ENCODE peak calls at places on chromosomes 4 and X, in eight cellular contexts. G is A549, H is heart left ventricle, Y is right lobe of liver, Z is tibial nerve, K is adrenal gland, L is IMR-90, U is spleen. E is an unnamed sample.

GRCh38 chr4:40247350-40247749 is 50.5 kb downstream of the RHOH start:
- DNase-seq in Z (no peak), U (peak; percentile 89), L (no peak), Y (no peak), K (no peak), H (no peak), G (no peak), E (no peak)

GRCh38 chrX:47191806-47192401 is 1.7 kb upstream of the UBA1 start:
- DNase-seq in Y (no peak), H (no peak), K (no peak), U (peak; percentile 74), G (no peak), Z (no peak), L (no peak), E (no peak)

GRCh38 chrX:116009871-116010710 is 160.5 kb upstream of the AGTR2 start:
- DNase-seq in G (no peak), U (peak; percentile 56), Z (no peak), L (no peak), Y (peak; percentile 59), K (peak; percentile 47), H (peak; percentile 16), E (peak; percentile 56)

GRCh38 chrX:15170927-15171326 is 99.0 kb downstream of the ASB9 start:
- DNase-seq in L (no peak), K (no peak), Y (no peak), G (no peak), H (no peak), Z (no peak), U (no peak), E (no peak)

GRCh38 chr4:152968806-152969394 is 32.8 kb downstream of the FHDC1 start:
- DNase-seq in Y (no peak), U (no peak), G (no peak), K (no peak), L (peak; percentile 39), Z (no peak), H (no peak), E (no peak)

GRCh38 chr4:118270492-118270891 is 82.3 kb downstream of the PRSS12 start:
- DNase-seq in H (no peak), L (peak; percentile 66), G (peak; percentile 43), U (no peak), K (no peak), Y (no peak), Z (no peak), E (no peak)

GRCh38 chrX:56788229-56788628 is 59.2 kb downstream of the NBDY start:
- DNase-seq in G (no peak), Y (peak; percentile 5), Z (no peak), L (peak; percentile 26), K (no peak), U (peak; percentile 71), H (no peak), E (no peak)

GRCh38 chr4:139454111-139454600 is at the start of gene RAB33B:
- DNase-seq in U (no peak), Z (peak; percentile 85), L (peak; percentile 86), Y (no peak), K (no peak), G (no peak), H (no peak), E (no peak)

GRCh38 chr4:115126487-115126886 is 13.1 kb upstream of the NDST4 start:
- DNase-seq in G (no peak), Y (no peak), Z (no peak), L (no peak), H (no peak), K (no peak), U (no peak), E (peak; percentile 40)

GRCh38 chr4:128322986-128323385 is 35.4 kb upstream of the PGRMC2 start:
- DNase-seq in Y (no peak), L (peak; percentile 89), H (no peak), G (peak; percentile 75), K (no peak), U (no peak), Z (no peak), E (no peak)

GRCh38 chrX:68694429-68695205 is 47.2 kb downstream of the STARD8 start:
- DNase-seq in G (no peak), K (no peak), Z (no peak), L (no peak), U (no peak), Y (no peak), H (no peak), E (no peak)

DNA sequence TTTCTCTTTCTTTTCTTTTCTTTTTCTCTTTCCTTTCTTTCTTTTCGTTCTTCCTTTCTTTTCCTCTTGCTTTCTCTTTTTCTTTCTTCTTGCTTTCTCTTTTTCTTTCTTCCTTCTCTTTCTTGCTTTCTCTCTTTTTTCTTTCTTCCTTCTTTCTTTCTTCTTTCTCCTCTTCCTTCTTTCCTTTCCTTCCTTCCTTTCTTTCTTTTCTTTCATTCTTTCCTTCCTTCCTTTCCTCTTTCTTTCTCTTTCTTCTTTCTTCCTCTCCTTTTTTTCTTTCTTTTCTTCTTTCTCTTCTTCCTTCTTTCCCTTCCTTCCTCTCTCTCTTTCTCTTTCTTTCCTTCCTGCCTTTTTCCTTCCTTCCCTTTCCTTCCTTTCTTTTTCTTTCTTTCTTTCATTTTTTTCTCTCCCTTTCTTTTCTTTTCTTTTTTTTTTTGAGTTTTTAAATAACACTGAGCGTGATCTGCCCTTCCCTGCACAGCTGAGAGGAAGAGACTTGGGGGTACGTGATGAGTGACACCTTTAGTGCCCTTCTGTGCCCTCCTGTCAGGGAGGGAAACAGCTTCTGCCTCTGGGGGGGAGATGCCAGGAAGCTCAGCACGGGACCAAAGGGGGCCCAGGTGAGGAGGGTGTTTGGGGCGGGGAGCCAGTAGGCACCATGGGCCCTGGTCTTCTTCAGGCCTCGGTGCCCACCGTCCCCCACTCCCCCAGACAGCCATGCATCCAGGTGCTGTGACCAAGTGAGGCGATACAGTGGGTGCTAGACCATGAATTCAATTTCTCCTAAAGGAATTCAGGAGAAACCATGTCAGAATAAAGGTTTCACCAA is 36.6 kb upstream of the CDKN2AIP start:
- DNase-seq in U (no peak), L (no peak), K (no peak), G (no peak), Z (no peak), H (no peak), Y (no peak), E (no peak)
- H3K4me3 ChIP-seq in U (peak overlapping the region; percentile 70), L (peak overlapping the region; percentile 50), K (no peak overlapping the region), G (peak overlapping the region; percentile 43), Z (no peak overlapping the region), H (peak overlapping the region; percentile 57), Y (peak overlapping the region; percentile 25), E (no peak overlapping the region)

GRCh38 chr4:1982124-1983052 is 26.4 kb downstream of the NELFA start:
- DNase-seq in G (peak; percentile 17), K (no peak), Y (no peak), Z (no peak), U (peak; percentile 41), H (no peak), L (no peak), E (no peak)
- TF ChIP-seq POLR2A in G (no peak), K (no peak), Y (no peak), Z (no peak), U (no peak), H (no peak), L (no peak), E (no peak)

GRCh38 chr4:87426865-87427517 is 4.6 kb downstream of the NUDT9 start:
- DNase-seq in Z (no peak), Y (no peak), U (no peak), H (no peak), G (no peak), L (no peak), K (no peak), E (no peak)

GRCh38 chr4:87422104-87423052 is at the start of gene NUDT9:
- DNase-seq in H (peak; percentile 96), Y (peak; percentile 93), K (peak; percentile 97), L (peak; percentile 96), G (peak; percentile 95), U (peak; percentile 97), Z (peak; percentile 93), E (peak; percentile 95)

GRCh38 chr4:87425711-87426110 is 3.3 kb downstream of the NUDT9 start:
- DNase-seq in H (no peak), K (no peak), G (no peak), U (no peak), Z (no peak), L (no peak), Y (no peak), E (no peak)

GRCh38 chr4:87420431-87420830 is 1.9 kb upstream of the NUDT9 start:
- DNase-seq in L (no peak), H (no peak), Y (no peak), U (no peak), G (no peak), K (no peak), Z (no peak), E (no peak)

DNA sequence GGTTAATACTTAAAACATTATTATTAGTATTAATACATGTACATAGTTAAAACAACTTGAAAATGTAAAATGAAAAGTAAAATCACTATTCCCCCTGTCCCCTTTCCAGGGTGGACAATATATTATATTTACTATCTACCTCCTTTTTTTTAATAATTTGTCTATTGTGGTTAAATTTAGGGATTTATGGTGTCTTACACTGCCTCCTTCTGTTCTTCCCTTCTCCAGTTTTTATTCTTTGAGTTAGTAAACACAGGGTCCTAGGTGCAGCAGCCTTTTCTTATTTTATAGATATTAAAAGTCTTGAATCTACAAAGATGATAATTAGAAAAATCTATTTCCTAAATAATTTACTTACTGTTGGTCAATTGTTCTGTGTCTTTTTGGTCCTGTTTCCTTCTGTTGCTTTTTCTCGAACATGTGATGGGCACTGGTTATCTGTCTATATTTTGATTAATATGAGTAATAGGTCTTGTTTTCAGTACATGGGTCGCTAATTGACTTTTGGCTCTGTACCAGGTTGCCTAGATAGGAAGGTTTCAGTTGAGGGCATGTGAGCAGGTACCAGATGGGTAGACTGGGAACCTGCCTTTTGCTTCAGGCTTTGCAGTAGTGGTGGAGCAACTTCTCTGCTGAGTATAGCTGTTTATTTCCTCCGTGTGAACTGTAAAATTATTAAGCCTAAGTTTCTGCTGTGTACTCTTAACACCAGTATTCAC is 1.1 kb downstream of the NUDT9 start:
- DNase-seq in Z (no peak), L (no peak), H (no peak), Y (no peak), K (no peak), U (no peak), G (no peak), E (no peak)
- TF ChIP-seq CTCF in Z (no peak), L (no peak), H (peak; percentile 26), Y (no peak), K (peak; percentile 27), U (no peak), G (peak; percentile 22), E (no peak)

DNA sequence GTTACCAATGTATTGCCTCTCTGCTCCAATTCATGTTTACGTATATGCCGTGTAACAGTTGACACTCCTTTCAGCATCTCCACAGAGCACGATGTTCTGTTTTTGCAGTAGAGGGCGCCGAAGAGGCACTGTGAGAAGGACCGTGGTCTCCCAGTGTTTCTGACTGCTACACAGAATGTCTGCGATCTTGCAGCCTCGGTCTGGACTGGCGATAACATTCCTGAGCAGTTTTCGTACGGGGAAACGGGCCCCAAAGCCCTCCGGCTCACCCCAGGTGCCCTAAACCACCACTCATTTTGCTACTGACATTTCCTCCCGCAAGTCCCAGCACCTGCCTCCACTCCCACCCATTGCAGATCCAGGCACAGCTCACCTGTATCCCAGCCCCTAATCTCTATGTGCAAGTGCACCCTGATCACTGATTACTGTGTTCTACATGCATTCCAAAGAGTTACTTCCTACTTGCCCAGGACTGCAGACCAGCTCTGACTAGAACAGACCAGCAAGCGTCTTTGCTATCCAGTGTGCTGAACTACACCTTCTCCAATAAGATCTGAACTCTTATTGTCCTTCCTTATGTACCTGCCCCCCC is 12.4 kb upstream of the NFXL1 start:
- DNase-seq in G (peak; percentile 42), U (peak; percentile 76), K (peak; percentile 71), H (peak; percentile 33), Y (peak; percentile 44), L (peak; percentile 47), Z (no peak), E (peak; percentile 48)
- H3K4me3 ChIP-seq in G (no peak overlapping the region), U (peak overlapping the region; percentile 42), K (no peak overlapping the region), H (no peak overlapping the region), Y (no peak overlapping the region), L (no peak overlapping the region), Z (no peak overlapping the region), E (no peak overlapping the region)

GRCh38 chrX:49073641-49074575 is at the start of gene PRAF2:
- DNase-seq in U (peak; percentile 97), G (peak; percentile 93), Z (peak; percentile 86), L (peak; percentile 89), H (peak; percentile 92), Y (peak; percentile 92), K (peak; percentile 97), E (peak; percentile 93)
- TF ChIP-seq POLR2A in U (peak; percentile 28), G (peak; percentile 63), Z (no peak), L (peak; percentile 75), H (peak; percentile 71), Y (peak; percentile 55), K (peak; percentile 60), E (no peak)